ENCODE peak calls at places on chromosomes 11 and 22, in five cellular contexts. P, B, Q, G and H are unnamed samples.

GRCh38 chr11:65952052-65952521 is 6.8 kb downstream of the TSGA10IP start:
- DNase-seq in G (no peak), P (no peak), B (no peak), Q (no peak), H (no peak)

GRCh38 chr22:29369460-29369859 is 18.9 kb downstream of the AP1B1 start:
- DNase-seq in B (no peak), G (peak), Q (peak), P (no peak), H (peak)

GRCh38 chr11:115607621-115608191 is 103.5 kb upstream of the CADM1 start:
- DNase-seq in P (no peak), Q (no peak), G (no peak), B (no peak), H (no peak)

GRCh38 chr22:34055525-34056200 is 135.4 kb upstream of the LARGE1 start:
- DNase-seq in Q (peak), G (no peak), P (no peak), B (peak), H (peak)

GRCh38 chr11:69647349-69647748 is 6.4 kb downstream of the CCND1 start:
- DNase-seq in B (no peak), Q (no peak), P (no peak), G (no peak), H (no peak)

GRCh38 chr11:17457361-17458104 is 19.1 kb downstream of the ABCC8 start:
- DNase-seq in G (no peak), P (no peak), B (no peak), Q (no peak), H (no peak)

GRCh38 chr11:47355283-47356128 is 3.0 kb upstream of the MYBPC3 start:
- DNase-seq in Q (peak), B (peak), G (peak), P (no peak), H (peak)

GRCh38 chr11:3944198-3944597 is 88.7 kb downstream of the STIM1 start:
- DNase-seq in P (no peak), G (no peak), B (no peak), Q (no peak), H (no peak)

GRCh38 chr11:34305095-34305692 is 52.6 kb downstream of the ABTB2 start:
- DNase-seq in P (no peak), B (no peak), Q (no peak), G (no peak), H (no peak)

GRCh38 chr11:10844364-10844763 is 13.5 kb downstream of the ZBED5 start:
- DNase-seq in P (no peak), G (no peak), Q (no peak), B (no peak), H (no peak)

GRCh38 chr22:39567135-39567946 is 3.2 kb upstream of the CACNA1I start:
- DNase-seq in G (no peak), Q (no peak), B (no peak), P (peak), H (no peak)

GRCh38 chr11:122365545-122366380 is 249.7 kb upstream of the BLID start:
- DNase-seq in P (no peak), Q (no peak), B (no peak), G (no peak), H (peak)

GRCh38 chr11:109677876-109678275 is 255.9 kb downstream of the C11orf87 start:
- DNase-seq in B (no peak), Q (no peak), G (no peak), P (no peak), H (no peak)

GRCh38 chr22:37070744-37071143 is 19.2 kb downstream of the KCTD17 start:
- DNase-seq in B (no peak), G (no peak), Q (no peak), P (no peak), H (no peak)

GRCh38 chr11:2400069-2400760 is at the start of gene TSSC4:
- DNase-seq in Q (peak), G (peak), B (peak), P (peak), H (peak)

GRCh38 chr22:39174498-39175120 is 22.1 kb upstream of the CBX7 start:
- DNase-seq in G (peak), P (peak), B (peak), Q (peak), H (peak)

GRCh38 chr11:29200776-29201574 is 815.9 kb downstream of the KCNA4 start:
- DNase-seq in G (no peak), B (no peak), Q (peak), P (no peak), H (no peak)

GRCh38 chr11:71495286-71496090 is 31.6 kb upstream of the KRTAP5-7 start:
- DNase-seq in Q (no peak), P (no peak), G (no peak), B (no peak), H (no peak)

GRCh38 chr11:25981998-25982397 is 349.9 kb upstream of the ANO3 start:
- DNase-seq in B (no peak), Q (no peak), G (peak), P (no peak), H (no peak)

GRCh38 chr11:120674537-120674936 is 163.0 kb downstream of the GRIK4 start:
- DNase-seq in Q (peak), G (no peak), B (no peak), P (no peak), H (no peak)